ENCODE peak calls at places on chromosomes 7 and 10, in seven cellular contexts. I is cardiac fibroblast, U is vagina, V is pancreas, B is AG09319, S is PC-3, Z is heart left ventricle. E is an unnamed sample.

GRCh38 chr7:86214734-86215133 is 429.0 kb upstream of the GRM3 start:
- DNase-seq in V (no peak), U (no peak), Z (no peak), S (no peak), I (no peak), B (no peak), E (no peak)

GRCh38 chr10:19518109-19518508 is 298.1 kb upstream of the PLXDC2 start:
- DNase-seq in V (no peak), Z (no peak), S (no peak), U (no peak), I (no peak), B (no peak), E (no peak)

GRCh38 chr7:52273685-52274610 is 761.5 kb upstream of the POM121L12 start:
- DNase-seq in V (peak; percentile 13), I (no peak), B (no peak), U (no peak), Z (no peak), S (no peak), E (no peak)

GRCh38 chr10:29949411-29950011 is 109.9 kb downstream of the JCAD start:
- DNase-seq in I (peak; percentile 93), B (peak; percentile 93), V (no peak), Z (no peak), U (no peak), S (peak; percentile 89), E (peak; percentile 93)

GRCh38 chr7:77331938-77332695 is 84.0 kb downstream of the GSAP start:
- DNase-seq in I (peak; percentile 93), U (no peak), V (peak; percentile 52), B (peak; percentile 60), Z (peak; percentile 74), S (peak; percentile 90), E (peak; percentile 76)

GRCh38 chr7:164882-165660 is 27.3 kb upstream of the FAM20C start:
- DNase-seq in I (no peak), B (no peak), S (no peak), Z (no peak), U (no peak), V (no peak), E (no peak)

GRCh38 chr7:15753834-15754600 is 67.5 kb upstream of the MEOX2 start:
- DNase-seq in B (no peak), V (no peak), U (no peak), I (no peak), S (no peak), Z (no peak), E (no peak)

GRCh38 chr7:51602321-51602720 is 285.7 kb upstream of the COBL start:
- DNase-seq in S (no peak), V (no peak), Z (no peak), U (no peak), B (no peak), I (no peak), E (no peak)

GRCh38 chr10:118455181-118455695 is 113.1 kb upstream of the FAM204A start:
- DNase-seq in S (no peak), I (no peak), U (no peak), Z (no peak), B (no peak), V (no peak), E (no peak)

GRCh38 chr7:105402221-105403095 is 13.7 kb upstream of the SRPK2 start:
- DNase-seq in S (no peak), I (peak; percentile 14), U (no peak), B (no peak), V (no peak), Z (no peak), E (no peak)

GRCh38 chr10:21533577-21534475 is at the start of gene MLLT10:
- DNase-seq in B (peak; percentile 93), Z (peak; percentile 96), S (peak; percentile 93), V (peak; percentile 96), I (peak; percentile 99), U (no peak), E (peak; percentile 88)

GRCh38 chr10:103350522-103351260 is at the start of gene PCGF6:
- DNase-seq in Z (peak; percentile 82), I (peak; percentile 85), U (peak; percentile 61), V (peak; percentile 81), B (peak; percentile 27), S (peak; percentile 71), E (peak; percentile 34)

GRCh38 chr7:151306860-151307259 is 34.8 kb upstream of the NUB1 start:
- DNase-seq in Z (no peak), B (no peak), I (no peak), S (no peak), U (no peak), V (no peak), E (no peak)

GRCh38 chr7:131188367-131189339 is 139.0 kb upstream of the MKLN1 start:
- DNase-seq in I (peak; percentile 86), U (no peak), Z (no peak), B (peak; percentile 89), V (no peak), S (peak; percentile 96), E (peak; percentile 81)

GRCh38 chr10:42744134-42744701 is 38.4 kb upstream of the BMS1 start:
- DNase-seq in S (peak; percentile 14), I (no peak), V (no peak), U (no peak), Z (no peak), B (no peak), E (no peak)
- TF ChIP-seq CTCF in S (peak; percentile 46), I (no peak), V (no peak), U (no peak), Z (no peak), B (no peak), E (no peak)

GRCh38 chr10:70738425-70739121 is 46.6 kb downstream of the TBATA start:
- DNase-seq in S (peak; percentile 37), B (no peak), V (no peak), Z (no peak), I (no peak), U (no peak), E (no peak)
- TF ChIP-seq CTCF in S (peak; percentile 32), B (no peak), V (no peak), Z (no peak), I (peak; percentile 4), U (no peak), E (peak; percentile 13)

DNA sequence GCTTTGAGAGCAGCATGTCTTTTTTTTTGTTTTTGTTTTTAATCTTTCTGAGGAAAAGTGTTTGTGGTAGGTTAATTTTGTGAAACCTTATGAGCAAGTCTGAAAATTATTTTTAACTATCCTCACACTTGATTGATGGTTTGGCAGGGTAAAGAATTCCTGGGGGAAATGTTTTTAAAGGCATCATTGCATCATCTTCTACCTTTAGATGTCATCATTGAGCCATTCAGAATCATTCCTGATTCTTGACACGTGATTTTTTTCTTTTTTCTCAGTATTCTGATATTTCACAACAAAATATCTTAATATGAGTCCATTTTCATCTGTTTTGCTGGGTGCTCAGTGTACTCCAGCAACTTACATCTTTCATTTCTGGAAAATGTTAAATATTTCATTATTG is 28.3 kb downstream of the PALS2 start:
- DNase-seq in U (no peak), Z (no peak), V (no peak), I (peak; percentile 10), S (no peak), B (no peak), E (no peak)
- TF ChIP-seq CTCF in U (no peak), Z (no peak), V (no peak), I (no peak), S (no peak), B (no peak), E (no peak)

GRCh38 chr7:28029036-28029435 is 151.6 kb downstream of the JAZF1 start:
- DNase-seq in I (no peak), Z (no peak), S (no peak), B (no peak), V (no peak), U (no peak), E (no peak)
- TF ChIP-seq CTCF in I (no peak), Z (no peak), S (no peak), B (no peak), V (no peak), U (no peak), E (no peak)

GRCh38 chr7:83155407-83155806 is 7.3 kb downstream of the PCLO start:
- DNase-seq in I (no peak), B (no peak), U (no peak), V (no peak), Z (no peak), S (no peak), E (no peak)
- TF ChIP-seq CTCF in I (no peak), B (no peak), U (no peak), V (no peak), Z (no peak), S (no peak), E (no peak)

GRCh38 chr10:116490028-116490662 is 55.6 kb upstream of the PNLIP start:
- DNase-seq in V (no peak), I (peak; percentile 27), S (peak; percentile 44), B (no peak), U (no peak), Z (no peak), E (no peak)
- TF ChIP-seq CTCF in V (peak; percentile 45), I (peak; percentile 50), S (peak; percentile 72), B (peak; percentile 52), U (no peak), Z (peak; percentile 46), E (peak; percentile 69)

E was measured in AG04450.